ENCODE peak calls at places on chromosome 11, in nine cellular contexts. E is sigmoid colon, W is stomach, X is IMR-90, O is K562, P is prostate gland, Y is uterus, B is heart left ventricle, Q is A549. K is an unnamed sample.

GRCh38 chr11:22752908-22753310 is 76.7 kb downstream of the SVIP start:
- DNase-seq in E (no peak), W (no peak), X (no peak), O (no peak), P (no peak), Y (no peak), B (no peak), Q (no peak), K (no peak)

GRCh38 chr11:74726547-74727182 is 4.6 kb downstream of the CHRDL2 start:
- DNase-seq in E (peak), W (peak), X (peak), O (peak), P (peak), Y (peak), B (peak), Q (peak), K (peak)

GRCh38 chr11:112655386-112655785 is 305.8 kb upstream of the NCAM1 start:
- DNase-seq in E (peak), W (peak), X (peak), O (no peak), P (no peak), Y (peak), B (peak), Q (no peak), K (no peak)

GRCh38 chr11:27229511-27230174 is 133.4 kb downstream of the CCDC34 start:
- DNase-seq in E (no peak), W (no peak), X (no peak), O (no peak), P (no peak), Y (no peak), B (no peak), Q (no peak), K (no peak)

GRCh38 chr11:132033051-132033450 is 662.6 kb downstream of the NTM start:
- DNase-seq in E (no peak), W (no peak), X (peak), O (no peak), P (no peak), Y (no peak), B (no peak), Q (no peak), K (no peak)

GRCh38 chr11:44430140-44430539 is 120.2 kb upstream of the ALX4 start:
- DNase-seq in E (no peak), W (no peak), X (no peak), O (no peak), P (no peak), Y (no peak), B (no peak), Q (no peak), K (no peak)

GRCh38 chr11:17786824-17787525 is 52.4 kb downstream of the KCNC1 start:
- DNase-seq in E (peak), W (no peak), X (peak), O (no peak), P (no peak), Y (no peak), B (no peak), Q (no peak), K (no peak)

GRCh38 chr11:27183672-27184457 is 143.2 kb downstream of the BBOX1 start:
- DNase-seq in E (peak), W (peak), X (peak), O (peak), P (peak), Y (peak), B (peak), Q (peak), K (peak)

GRCh38 chr11:120389693-120390584 is 53.7 kb downstream of the ARHGEF12 start:
- DNase-seq in E (no peak), W (no peak), X (no peak), O (no peak), P (no peak), Y (no peak), B (no peak), Q (no peak), K (no peak)

GRCh38 chr11:125084057-125084416 is 20.9 kb downstream of the SLC37A2 start:
- DNase-seq in E (peak), W (no peak), X (no peak), O (no peak), P (no peak), Y (no peak), B (no peak), Q (no peak), K (no peak)

GRCh38 chr11:128021304-128022006 is 565.9 kb downstream of the ETS1 start:
- DNase-seq in E (no peak), W (no peak), X (no peak), O (no peak), P (peak), Y (no peak), B (no peak), Q (no peak), K (no peak)

GRCh38 chr11:132125855-132126841 is 755.7 kb downstream of the NTM start:
- DNase-seq in E (no peak), W (no peak), X (peak), O (no peak), P (no peak), Y (no peak), B (peak), Q (no peak), K (peak)

GRCh38 chr11:29005401-29005980 is 897.3 kb downstream of the METTL15 start:
- DNase-seq in E (no peak), W (no peak), X (no peak), O (no peak), P (no peak), Y (no peak), B (no peak), Q (peak), K (no peak)

GRCh38 chr11:8925711-8926110 is 7.0 kb downstream of the C11orf16 start:
- DNase-seq in E (no peak), W (no peak), X (no peak), O (no peak), P (no peak), Y (no peak), B (no peak), Q (no peak), K (no peak)

GRCh38 chr11:8926236-8926635 is 6.5 kb downstream of the C11orf16 start:
- DNase-seq in E (no peak), W (no peak), X (no peak), O (no peak), P (no peak), Y (no peak), B (no peak), Q (no peak), K (no peak)

GRCh38 chr11:8930456-8931175 is 2.1 kb downstream of the C11orf16 start:
- DNase-seq in E (no peak), W (no peak), X (no peak), O (no peak), P (no peak), Y (no peak), B (no peak), Q (no peak), K (no peak)

GRCh38 chr11:8927233-8927632 is 5.5 kb downstream of the C11orf16 start:
- DNase-seq in E (no peak), W (no peak), X (no peak), O (no peak), P (no peak), Y (no peak), B (no peak), Q (no peak), K (no peak)

DNA sequence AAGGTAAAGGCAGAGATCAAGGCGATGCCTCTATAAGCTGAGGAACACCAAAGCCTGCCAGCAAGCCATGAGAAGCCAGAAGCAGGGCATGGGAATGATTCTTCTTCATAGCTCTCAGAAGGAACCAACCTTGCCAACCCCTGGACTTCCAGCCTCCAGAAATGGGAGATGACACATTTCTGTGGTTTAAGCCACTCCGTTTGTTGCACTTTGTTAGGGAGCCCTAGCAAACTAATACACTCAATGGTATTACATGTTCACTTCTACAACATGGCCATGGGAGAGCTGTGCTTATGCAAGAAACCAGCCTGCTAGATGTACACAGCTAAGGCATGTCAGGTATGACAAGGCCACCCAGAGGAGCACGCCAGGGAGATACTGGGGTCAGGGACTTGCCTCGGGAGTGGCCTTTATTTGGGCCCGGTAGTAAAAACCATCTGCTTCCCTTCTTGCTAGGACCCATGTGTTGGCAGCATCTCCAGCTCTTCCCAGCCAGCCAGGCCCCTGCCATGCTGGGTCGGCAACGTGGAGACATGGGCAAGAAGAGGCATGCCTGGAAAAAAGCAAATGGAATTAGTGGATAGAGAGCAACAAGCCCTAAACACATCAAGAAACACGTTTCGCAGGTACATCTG is 3.6 kb downstream of the C11orf16 start:
- DNase-seq in E (no peak), W (no peak), X (peak), O (no peak), P (no peak), Y (no peak), B (no peak), Q (no peak), K (no peak)
- TF ChIP-seq POLR2A in E (no peak), W (no peak), X (no peak), O (no peak), P (no peak), Y (no peak), B (no peak), Q (no peak), K (no peak)

DNA sequence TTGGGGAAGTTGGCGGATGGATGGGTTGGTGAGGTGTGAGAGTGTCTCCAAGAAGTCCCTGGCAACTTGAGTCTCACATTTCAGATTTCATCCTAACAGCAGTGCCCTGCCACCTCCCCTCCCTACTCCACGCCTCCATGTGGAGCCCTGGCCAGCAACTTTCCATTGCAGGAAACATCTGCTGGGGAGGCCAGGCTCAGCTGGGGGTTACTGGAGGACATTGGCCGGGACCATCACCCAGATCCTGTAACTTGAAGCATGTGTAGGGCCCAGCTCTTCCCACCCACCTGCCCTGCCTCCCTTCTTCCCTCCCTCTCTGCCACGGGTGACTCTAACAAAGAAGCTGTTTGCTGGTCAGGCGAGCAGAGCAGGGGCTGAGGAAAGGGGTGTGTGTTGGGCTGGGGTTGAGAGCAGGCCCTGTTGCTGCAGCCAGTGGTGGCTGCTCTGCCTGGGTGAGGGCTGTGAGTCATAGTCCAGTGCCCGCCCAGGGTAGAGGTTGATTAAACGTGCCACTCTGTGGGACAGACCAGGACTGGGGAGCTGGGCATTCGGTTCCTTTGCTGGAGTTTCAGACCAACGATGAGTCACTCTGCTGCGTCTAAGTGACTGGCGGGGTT is 64.0 kb downstream of the SCN3B start:
- DNase-seq in E (no peak), W (peak), X (peak), O (no peak), P (no peak), Y (no peak), B (peak), Q (peak), K (no peak)
- TF ChIP-seq POLR2A in E (no peak), W (no peak), X (no peak), O (no peak), P (no peak), Y (no peak), B (no peak), Q (no peak), K (no peak)

GRCh38 chr11:46120711-46121327 is 435 bp downstream of the PHF21A start:
- DNase-seq in E (peak), W (peak), X (peak), O (peak), P (no peak), Y (peak), B (peak), Q (no peak), K (no peak)

GRCh38 chr11:46122955-46123354 is 1.7 kb upstream of the PHF21A start:
- DNase-seq in E (no peak), W (no peak), X (peak), O (no peak), P (no peak), Y (no peak), B (no peak), Q (no peak), K (no peak)

GRCh38 chr11:46120361-46120710 is 918 bp downstream of the PHF21A start:
- DNase-seq in E (peak), W (no peak), X (no peak), O (peak), P (no peak), Y (peak), B (peak), Q (no peak), K (no peak)

GRCh38 chr11:46121724-46122477 is 647 bp upstream of the PHF21A start:
- DNase-seq in E (peak), W (peak), X (peak), O (peak), P (peak), Y (peak), B (peak), Q (peak), K (peak)

DNA sequence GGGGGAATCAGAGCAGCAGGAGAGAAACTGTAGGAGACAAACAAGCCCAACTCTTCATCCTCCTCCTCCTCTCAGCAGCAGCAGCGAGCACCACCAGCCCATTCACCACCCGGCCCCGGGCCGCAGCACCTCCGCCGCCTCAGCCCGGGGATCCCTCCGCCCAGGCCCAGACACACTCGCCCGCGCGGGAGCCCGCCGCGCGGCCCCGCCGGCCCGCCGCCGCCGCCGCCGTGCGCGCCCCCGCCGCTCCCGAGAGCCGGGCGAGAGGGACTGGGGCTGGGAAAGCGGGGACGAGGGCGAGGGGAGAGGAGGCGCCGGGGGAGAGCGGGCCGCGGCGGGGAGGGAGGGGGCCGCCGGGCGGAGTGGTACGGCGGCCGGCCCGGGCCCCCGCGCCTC is at the start of gene PHF21A:
- DNase-seq in E (peak), W (peak), X (peak), O (peak), P (peak), Y (peak), B (peak), Q (peak), K (peak)
- TF ChIP-seq POLR2A in E (peak), W (no peak), X (no peak), O (peak), P (peak), Y (peak), B (no peak), Q (peak), K (peak)

GRCh38 chr11:10857604-10858504 is at the start of gene ZBED5:
- DNase-seq in E (peak), W (peak), X (peak), O (peak), P (peak), Y (peak), B (peak), Q (peak), K (peak)
- TF ChIP-seq POLR2A in E (peak), W (no peak), X (peak), O (peak), P (peak), Y (peak), B (no peak), Q (peak), K (peak)

GRCh38 chr11:67401495-67402191 is at the start of gene PPP1CA:
- DNase-seq in E (peak), W (peak), X (peak), O (peak), P (peak), Y (peak), B (peak), Q (peak), K (peak)
- TF ChIP-seq POLR2A in E (no peak), W (no peak), X (peak), O (peak), P (peak), Y (peak), B (peak), Q (peak), K (peak)